ENCODE peak calls at places on chromosomes 11 and 22, in four cellular contexts. U is heart right ventricle, O is colonic mucosa, A is heart left ventricle. T is an unnamed sample.

GRCh38 chr11:103055174-103055890 is 36.6 kb downstream of the DCUN1D5 start:
- DNase-seq in U (no peak), O (no peak), A (no peak), T (no peak)

GRCh38 chr11:32830413-32830738 is 649 bp downstream of the PRRG4 start:
- DNase-seq in U (no peak), O (peak; percentile 87), A (no peak), T (peak; percentile 74)

GRCh38 chr11:71948314-71949027 is 19.6 kb downstream of the RNF121 start:
- DNase-seq in U (no peak), O (peak; percentile 33), A (no peak), T (peak; percentile 81)

GRCh38 chr11:2381494-2382128 is 4.5 kb downstream of the CD81 start:
- DNase-seq in U (peak; percentile 15), O (no peak), A (no peak), T (no peak)

GRCh38 chr11:28887681-28888080 is 779.5 kb downstream of the METTL15 start:
- DNase-seq in U (no peak), O (no peak), A (no peak), T (no peak)

GRCh38 chr11:66593303-66593635 is 284 bp downstream of the CCS start:
- DNase-seq in U (no peak), O (no peak), A (no peak), T (no peak)

GRCh38 chr22:43823911-43824665 is 12.0 kb upstream of the EFCAB6 start:
- DNase-seq in U (no peak), O (no peak), A (no peak), T (no peak)

GRCh38 chr11:26539517-26539916 is 32.5 kb downstream of the MUC15 start:
- DNase-seq in U (no peak), O (no peak), A (no peak), T (no peak)

GRCh38 chr22:23278883-23279675 is 98.8 kb downstream of the BCR start:
- DNase-seq in U (peak; percentile 36), O (peak; percentile 84), A (no peak), T (peak; percentile 92)

GRCh38 chr11:82980292-82980691 is 78.8 kb downstream of the DDIAS start:
- DNase-seq in U (no peak), O (no peak), A (no peak), T (no peak)

GRCh38 chr11:120660024-120660565 is 148.5 kb downstream of the GRIK4 start:
- DNase-seq in U (no peak), O (peak; percentile 23), A (no peak), T (peak; percentile 4)

GRCh38 chr11:69377029-69377952 is 83.3 kb downstream of the MYEOV start:
- DNase-seq in U (no peak), O (no peak), A (peak; percentile 8), T (no peak)

GRCh38 chr11:77851513-77851912 is 30.6 kb downstream of the AAMDC start:
- DNase-seq in U (no peak), O (no peak), A (no peak), T (no peak)

GRCh38 chr11:13118691-13119090 is 109.6 kb downstream of the RASSF10 start:
- DNase-seq in U (no peak), O (no peak), A (no peak), T (no peak)

GRCh38 chr11:9260182-9261146 is 4.7 kb downstream of the DENND5A start:
- DNase-seq in U (no peak), O (no peak), A (no peak), T (no peak)
- TF ChIP-seq CTCF in U (peak; percentile 23), O (no peak), A (no peak), T (no peak)

GRCh38 chr22:38727123-38727522 is 21.4 kb downstream of the GTPBP1 start:
- DNase-seq in U (no peak), O (no peak), A (no peak), T (no peak)
- H3K27ac ChIP-seq in U (no peak overlapping the region), O (no peak overlapping the region), A (no peak overlapping the region), T (no peak overlapping the region)

DNA sequence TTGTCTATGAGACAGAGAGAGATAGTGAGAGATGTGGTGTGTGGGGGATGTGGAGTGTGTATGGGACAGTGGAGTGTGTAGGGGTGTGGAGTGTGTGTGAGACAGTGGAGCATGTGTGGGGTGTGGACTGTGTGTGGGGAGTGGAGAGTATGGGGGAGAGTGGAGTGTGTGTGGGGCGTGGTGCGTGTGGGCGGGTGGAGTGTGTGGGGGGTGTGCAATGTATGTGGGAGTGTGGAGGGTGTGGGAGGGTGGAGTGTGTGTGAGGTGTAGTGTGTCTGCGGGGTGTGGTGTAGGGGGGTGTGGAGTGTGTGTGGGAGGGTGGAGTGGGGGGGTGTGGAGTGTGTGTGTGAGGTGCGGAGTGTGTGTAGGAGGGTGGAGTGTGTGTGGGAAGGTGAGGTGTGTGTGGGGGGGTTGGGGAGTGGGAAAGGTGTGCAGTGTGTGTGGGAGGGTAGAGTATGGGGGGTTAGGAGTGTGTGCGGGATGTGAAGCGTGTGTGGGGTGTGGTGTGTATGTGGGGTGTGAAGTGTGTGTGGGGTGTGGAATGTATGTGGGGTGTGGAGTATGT is 356.9 kb downstream of the CADM1 start:
- DNase-seq in U (no peak), O (no peak), A (no peak), T (no peak)
- H3K4me3 ChIP-seq in U (no peak overlapping the region), O (no peak overlapping the region), A (no peak overlapping the region), T (no peak overlapping the region)

GRCh38 chr11:95264881-95265280 is 33.9 kb upstream of the SESN3 start:
- DNase-seq in U (no peak), O (no peak), A (no peak), T (no peak)
- TF ChIP-seq CTCF in U (no peak), O (no peak), A (no peak), T (no peak)

GRCh38 chr11:94150704-94151103 is 22.1 kb downstream of the PANX1 start:
- DNase-seq in U (no peak), O (no peak), A (no peak), T (no peak)

GRCh38 chr11:94148189-94148588 is 19.5 kb downstream of the PANX1 start:
- DNase-seq in U (no peak), O (no peak), A (no peak), T (no peak)

GRCh38 chr11:94151311-94151710 is 22.7 kb downstream of the PANX1 start:
- DNase-seq in U (no peak), O (no peak), A (no peak), T (no peak)

GRCh38 chr11:94149435-94149834 is 20.8 kb downstream of the PANX1 start:
- DNase-seq in U (no peak), O (no peak), A (no peak), T (no peak)

GRCh38 chr11:94150056-94150455 is 21.4 kb downstream of the PANX1 start:
- DNase-seq in U (no peak), O (no peak), A (no peak), T (no peak)
- H3K27ac ChIP-seq in U (no peak overlapping the region), O (no peak overlapping the region), A (no peak overlapping the region), T (no peak overlapping the region)

GRCh38 chr11:100687032-100687629 is at the start of gene ARHGAP42:
- DNase-seq in U (peak; percentile 75), O (peak; percentile 76), A (peak; percentile 84), T (peak; percentile 58)

GRCh38 chr11:100686476-100686875 is 612 bp upstream of the ARHGAP42 start:
- DNase-seq in U (no peak), O (no peak), A (no peak), T (no peak)

GRCh38 chr11:100683107-100683506 is 4.0 kb upstream of the ARHGAP42 start:
- DNase-seq in U (no peak), O (no peak), A (no peak), T (no peak)

GRCh38 chr11:100682247-100682969 is 4.7 kb upstream of the ARHGAP42 start:
- DNase-seq in U (no peak), O (no peak), A (no peak), T (no peak)

GRCh38 chr11:100684101-100685065 is 2.7 kb upstream of the ARHGAP42 start:
- DNase-seq in U (no peak), O (no peak), A (no peak), T (no peak)
- H3K4me3 ChIP-seq in U (no peak overlapping the region), O (no peak overlapping the region), A (no peak overlapping the region), T (no peak overlapping the region)

GRCh38 chr11:119583585-119583984 is 145.4 kb downstream of the NECTIN1 start:
- DNase-seq in U (no peak), O (no peak), A (no peak), T (no peak)
- TF ChIP-seq CTCF in U (no peak), O (no peak), A (no peak), T (no peak)

GRCh38 chr11:118343981-118344521 is at the start of gene CD3G:
- DNase-seq in U (no peak), O (no peak), A (no peak), T (no peak)
- H3K27ac ChIP-seq in U (peak within 1 kb of the TSS; percentile 83), O (peak within 1 kb of the TSS; percentile 25), A (no peak within 1 kb of the TSS), T (no peak within 1 kb of the TSS)